ENCODE peak calls at places on chromosomes 4 and X, in five cellular contexts. One of them, this sample, is unnamed.

GRCh38 chrX:102516314-102516936 is at the start of gene TMSB15A:
- DNase-seq in left ventricle myocardium inferior: peak
- DNase-seq in body of pancreas: peak
- DNase-seq in thoracic aorta: peak
- DNase-seq in CD4-positive, alpha-beta T cell: peak
- DNase-seq in this sample: no peak

GRCh38 chrX:23403849-23404248 is 69.2 kb downstream of the PTCHD1 start:
- DNase-seq in left ventricle myocardium inferior: no peak
- DNase-seq in body of pancreas: no peak
- DNase-seq in thoracic aorta: no peak
- DNase-seq in CD4-positive, alpha-beta T cell: no peak
- DNase-seq in this sample: no peak

GRCh38 chr4:76634239-76634638 is 199.2 kb downstream of the SHROOM3 start:
- DNase-seq in left ventricle myocardium inferior: no peak
- DNase-seq in body of pancreas: no peak
- DNase-seq in thoracic aorta: no peak
- DNase-seq in CD4-positive, alpha-beta T cell: no peak
- DNase-seq in this sample: no peak

GRCh38 chr4:177118596-177118995 is 191.1 kb upstream of the NEIL3 start:
- DNase-seq in left ventricle myocardium inferior: peak
- DNase-seq in body of pancreas: no peak
- DNase-seq in thoracic aorta: no peak
- DNase-seq in CD4-positive, alpha-beta T cell: no peak
- DNase-seq in this sample: no peak

GRCh38 chr4:40200881-40201797 is 4.3 kb downstream of the RHOH start:
- DNase-seq in left ventricle myocardium inferior: no peak
- DNase-seq in body of pancreas: no peak
- DNase-seq in thoracic aorta: no peak
- DNase-seq in CD4-positive, alpha-beta T cell: no peak
- DNase-seq in this sample: peak

GRCh38 chr4:156792462-156793085 is 179.0 kb downstream of the PDGFC start:
- DNase-seq in left ventricle myocardium inferior: no peak
- DNase-seq in body of pancreas: no peak
- DNase-seq in thoracic aorta: no peak
- DNase-seq in CD4-positive, alpha-beta T cell: no peak
- DNase-seq in this sample: no peak

GRCh38 chrX:47749185-47749967 is 87.3 kb upstream of the ZNF81 start:
- DNase-seq in left ventricle myocardium inferior: no peak
- DNase-seq in body of pancreas: no peak
- DNase-seq in thoracic aorta: no peak
- DNase-seq in CD4-positive, alpha-beta T cell: no peak
- DNase-seq in this sample: no peak

GRCh38 chr4:41418444-41418843 is 119.5 kb upstream of the LIMCH1 start:
- DNase-seq in left ventricle myocardium inferior: peak
- DNase-seq in body of pancreas: peak
- DNase-seq in thoracic aorta: no peak
- DNase-seq in CD4-positive, alpha-beta T cell: no peak
- DNase-seq in this sample: no peak

GRCh38 chr4:143391895-143392294 is 55.2 kb downstream of the GAB1 start:
- DNase-seq in left ventricle myocardium inferior: no peak
- DNase-seq in body of pancreas: no peak
- DNase-seq in thoracic aorta: no peak
- DNase-seq in CD4-positive, alpha-beta T cell: no peak
- DNase-seq in this sample: no peak

GRCh38 chr4:141473026-141473540 is 163.3 kb upstream of the IL15 start:
- DNase-seq in left ventricle myocardium inferior: no peak
- DNase-seq in body of pancreas: no peak
- DNase-seq in thoracic aorta: no peak
- DNase-seq in CD4-positive, alpha-beta T cell: no peak
- DNase-seq in this sample: no peak

GRCh38 chr4:153512162-153512852 is 46.1 kb downstream of the TMEM131L start:
- DNase-seq in left ventricle myocardium inferior: no peak
- DNase-seq in body of pancreas: no peak
- DNase-seq in thoracic aorta: no peak
- DNase-seq in CD4-positive, alpha-beta T cell: no peak
- DNase-seq in this sample: no peak

GRCh38 chr4:153514001-153514526 is 47.9 kb downstream of the TMEM131L start:
- DNase-seq in left ventricle myocardium inferior: no peak
- DNase-seq in body of pancreas: no peak
- DNase-seq in thoracic aorta: no peak
- DNase-seq in CD4-positive, alpha-beta T cell: no peak
- DNase-seq in this sample: no peak

GRCh38 chr4:153513596-153513995 is 47.4 kb downstream of the TMEM131L start:
- DNase-seq in left ventricle myocardium inferior: no peak
- DNase-seq in body of pancreas: no peak
- DNase-seq in thoracic aorta: no peak
- DNase-seq in CD4-positive, alpha-beta T cell: no peak
- DNase-seq in this sample: no peak

GRCh38 chr4:153511104-153511503 is 44.9 kb downstream of the TMEM131L start:
- DNase-seq in left ventricle myocardium inferior: no peak
- DNase-seq in body of pancreas: no peak
- DNase-seq in thoracic aorta: no peak
- DNase-seq in CD4-positive, alpha-beta T cell: no peak
- DNase-seq in this sample: no peak

GRCh38 chr4:153512952-153513500 is 46.9 kb downstream of the TMEM131L start:
- DNase-seq in left ventricle myocardium inferior: no peak
- DNase-seq in body of pancreas: no peak
- DNase-seq in thoracic aorta: no peak
- DNase-seq in CD4-positive, alpha-beta T cell: no peak
- DNase-seq in this sample: no peak
- H3K27ac ChIP-seq in left ventricle myocardium inferior: peak
- H3K27ac ChIP-seq in body of pancreas: peak
- H3K27ac ChIP-seq in thoracic aorta: peak
- H3K27ac ChIP-seq in CD4-positive, alpha-beta T cell: no peak
- H3K27ac ChIP-seq in this sample: no peak

DNA sequence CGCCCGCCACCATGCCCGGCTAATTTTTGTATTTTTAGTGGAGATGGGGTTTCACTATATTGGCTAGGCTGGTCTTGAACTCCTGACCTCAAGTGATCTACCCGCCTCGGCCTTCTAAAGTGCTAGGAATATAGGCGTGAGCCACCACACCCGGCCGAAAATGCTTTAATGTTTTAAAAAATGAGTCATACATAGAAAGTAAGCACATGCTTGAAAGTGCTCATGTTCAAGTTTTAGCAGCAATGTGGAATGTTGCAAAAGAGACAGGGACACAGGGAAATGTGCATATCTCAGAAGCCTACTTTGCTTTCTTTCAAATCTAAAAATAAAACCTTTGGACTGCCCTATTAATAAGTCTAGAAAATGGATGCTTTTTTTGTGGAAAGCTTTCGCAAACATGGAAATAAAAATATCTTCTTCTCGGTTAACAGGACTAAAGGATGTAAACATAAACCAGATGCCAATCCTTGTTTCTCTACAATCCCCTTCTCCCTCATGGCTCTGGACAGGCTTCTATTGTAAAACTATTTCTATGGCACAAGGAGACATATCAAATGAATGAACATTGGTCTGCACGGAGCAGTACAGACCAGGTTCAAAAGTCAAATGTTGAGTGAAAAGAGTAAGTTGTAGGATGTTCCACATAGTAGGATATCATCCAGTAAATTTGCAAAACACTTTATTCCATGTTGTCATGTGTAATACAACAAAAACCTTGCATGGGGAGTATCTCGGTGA is 15.0 kb downstream of the MECP2 start:
- DNase-seq in left ventricle myocardium inferior: no peak
- DNase-seq in body of pancreas: no peak
- DNase-seq in thoracic aorta: no peak
- DNase-seq in CD4-positive, alpha-beta T cell: no peak
- DNase-seq in this sample: no peak
- H3K27ac ChIP-seq in left ventricle myocardium inferior: peak
- H3K27ac ChIP-seq in body of pancreas: no peak
- H3K27ac ChIP-seq in thoracic aorta: no peak
- H3K27ac ChIP-seq in CD4-positive, alpha-beta T cell: no peak
- H3K27ac ChIP-seq in this sample: peak

DNA sequence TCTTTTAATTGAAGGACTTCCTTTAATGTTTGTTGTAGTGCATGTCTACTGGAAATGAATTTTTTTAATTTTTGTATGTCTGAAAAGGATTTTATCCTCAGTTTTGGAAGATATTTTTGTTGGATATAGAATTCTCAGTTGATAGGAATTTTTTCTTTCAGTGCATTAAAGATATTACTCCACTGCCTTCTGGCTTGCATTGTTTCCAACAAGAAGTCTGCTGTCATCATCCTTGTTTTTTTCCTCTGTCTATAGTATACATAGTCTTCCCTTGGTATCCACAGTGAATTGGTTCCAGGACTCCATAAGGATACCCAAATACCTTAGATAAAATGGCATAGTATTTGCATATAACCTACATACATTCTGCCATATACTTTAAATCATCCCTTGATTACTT is 33.5 kb downstream of the SCD5 start:
- DNase-seq in left ventricle myocardium inferior: no peak
- DNase-seq in body of pancreas: no peak
- DNase-seq in thoracic aorta: no peak
- DNase-seq in CD4-positive, alpha-beta T cell: no peak
- DNase-seq in this sample: no peak
- H3K27ac ChIP-seq in left ventricle myocardium inferior: no peak
- H3K27ac ChIP-seq in body of pancreas: no peak
- H3K27ac ChIP-seq in thoracic aorta: no peak
- H3K27ac ChIP-seq in CD4-positive, alpha-beta T cell: no peak
- H3K27ac ChIP-seq in this sample: no peak

GRCh38 chr4:5780831-5781480 is 70.0 kb downstream of the EVC start:
- DNase-seq in left ventricle myocardium inferior: no peak
- DNase-seq in body of pancreas: no peak
- DNase-seq in thoracic aorta: no peak
- DNase-seq in CD4-positive, alpha-beta T cell: no peak
- DNase-seq in this sample: no peak
- H3K27ac ChIP-seq in left ventricle myocardium inferior: no peak
- H3K27ac ChIP-seq in body of pancreas: no peak
- H3K27ac ChIP-seq in thoracic aorta: no peak
- H3K27ac ChIP-seq in CD4-positive, alpha-beta T cell: no peak
- H3K27ac ChIP-seq in this sample: no peak

This sample was measured in vagina.